ENCODE peak calls at places on chromosomes 11 and 22, in six cellular contexts. G is A549, V is IMR-90, N is GM12878, A is K562, M is HEK293T. F is an unnamed sample.
A peak's percentile ranks its signal among the peaks of the same experiment; 100 is the strongest.

GRCh38 chr11:92735039-92735438 is 234.4 kb upstream of the MTNR1B start:
- DNase-seq in V (no peak), A (no peak), N (no peak), M (no peak), G (no peak), F (no peak)

GRCh38 chr11:59243633-59244032 is 30.9 kb upstream of the MPEG1 start:
- DNase-seq in A (no peak), V (peak; percentile 46), G (no peak), N (no peak), M (no peak), F (no peak)

GRCh38 chr22:18057568-18058209 is 20.1 kb upstream of the PEX26 start:
- DNase-seq in A (no peak), N (peak; percentile 68), M (no peak), G (peak; percentile 60), V (peak; percentile 100), F (peak; percentile 63)

GRCh38 chr22:25668437-25668836 is 73.6 kb upstream of the MYO18B start:
- DNase-seq in M (no peak), N (no peak), V (peak; percentile 52), A (no peak), G (no peak), F (peak; percentile 92)

GRCh38 chr11:121113611-121114010 is 12.6 kb downstream of the TECTA start:
- DNase-seq in M (no peak), G (no peak), A (no peak), V (no peak), N (no peak), F (no peak)

GRCh38 chr22:39405346-39406085 is 5.9 kb downstream of the TAB1 start:
- DNase-seq in G (no peak), M (no peak), N (no peak), V (peak; percentile 65), A (no peak), F (no peak)

GRCh38 chr11:113435190-113435968 is 39.8 kb downstream of the DRD2 start:
- DNase-seq in A (no peak), N (no peak), M (no peak), G (no peak), V (no peak), F (no peak)

GRCh38 chr11:16120008-16120407 is 236.3 kb downstream of the SOX6 start:
- DNase-seq in A (no peak), V (no peak), N (no peak), G (no peak), M (no peak), F (no peak)

GRCh38 chr11:14312736-14313438 is 46.1 kb downstream of the RRAS2 start:
- DNase-seq in M (no peak), A (no peak), G (no peak), V (peak; percentile 91), N (no peak), F (no peak)

GRCh38 chr11:14768789-14769188 is 123.2 kb downstream of the CYP2R1 start:
- DNase-seq in A (no peak), M (no peak), G (no peak), V (no peak), N (no peak), F (no peak)

GRCh38 chr22:35564975-35565867 is 24.6 kb downstream of the RASD2 start:
- DNase-seq in N (no peak), G (no peak), V (peak; percentile 78), A (no peak), M (no peak), F (no peak)

GRCh38 chr11:131504199-131504949 is 134.0 kb downstream of the NTM start:
- DNase-seq in A (no peak), N (no peak), G (peak; percentile 4), V (no peak), M (no peak), F (no peak)

GRCh38 chr22:21016644-21017420 is 1.9 kb downstream of the P2RX6 start:
- DNase-seq in V (no peak), M (no peak), N (no peak), A (no peak), G (no peak), F (no peak)

GRCh38 chr11:117075186-117075585 is 23.0 kb downstream of the SIK3 start:
- DNase-seq in N (no peak), V (no peak), A (no peak), G (no peak), M (no peak), F (no peak)

GRCh38 chr11:74505911-74506310 is 12.4 kb upstream of the LIPT2 start:
- DNase-seq in M (no peak), A (no peak), N (no peak), V (no peak), G (no peak), F (no peak)

GRCh38 chr22:27175974-27176373 is 518.6 kb downstream of the MIAT start:
- DNase-seq in G (no peak), N (no peak), A (no peak), V (no peak), M (no peak), F (no peak)

GRCh38 chr22:20131856-20132685 is 467 bp downstream of the ZDHHC8 start:
- DNase-seq in A (peak; percentile 66), V (no peak), M (peak; percentile 42), N (no peak), G (no peak), F (no peak)

GRCh38 chr11:88480217-88480616 is 142.7 kb upstream of the CTSC start:
- DNase-seq in G (no peak), N (no peak), M (no peak), A (no peak), V (peak; percentile 86), F (no peak)

GRCh38 chr11:31687256-31687655 is 123.9 kb downstream of the PAX6 start:
- DNase-seq in G (no peak), V (no peak), A (no peak), N (no peak), M (no peak), F (no peak)

GRCh38 chr11:126282361-126282741 is 542 bp upstream of the TIRAP start:
- DNase-seq in M (peak; percentile 48), V (peak; percentile 35), N (no peak), G (no peak), A (no peak), F (peak; percentile 18)

GRCh38 chr11:65422633-65423515 is at the start of gene NEAT1:
- DNase-seq in G (no peak), M (peak; percentile 69), V (peak; percentile 92), A (peak; percentile 86), N (no peak), F (peak; percentile 87)

GRCh38 chr11:121810291-121810690 is 305.7 kb downstream of the BLID start:
- DNase-seq in N (no peak), M (no peak), A (no peak), G (no peak), V (peak; percentile 88), F (no peak)

GRCh38 chr11:19258651-19259230 is 18.0 kb upstream of the E2F8 start:
- DNase-seq in M (no peak), N (no peak), G (no peak), V (no peak), A (no peak), F (no peak)

GRCh38 chr11:19253817-19254216 is 13.1 kb upstream of the E2F8 start:
- DNase-seq in M (no peak), N (no peak), A (no peak), G (no peak), V (no peak), F (no peak)

GRCh38 chr11:19252394-19253148 is 11.8 kb upstream of the E2F8 start:
- DNase-seq in A (no peak), N (no peak), G (no peak), M (no peak), V (no peak), F (no peak)

GRCh38 chr11:19251577-19251976 is 10.8 kb upstream of the E2F8 start:
- DNase-seq in V (no peak), G (no peak), A (no peak), N (no peak), M (no peak), F (no peak)

GRCh38 chr11:19253149-19253540 is 12.4 kb upstream of the E2F8 start:
- DNase-seq in N (no peak), V (no peak), G (no peak), M (no peak), A (no peak), F (no peak)
- TF ChIP-seq BHLHE40 in N (no peak), V (no peak), G (no peak), M (no peak), A (no peak), F (peak; percentile 19)

DNA sequence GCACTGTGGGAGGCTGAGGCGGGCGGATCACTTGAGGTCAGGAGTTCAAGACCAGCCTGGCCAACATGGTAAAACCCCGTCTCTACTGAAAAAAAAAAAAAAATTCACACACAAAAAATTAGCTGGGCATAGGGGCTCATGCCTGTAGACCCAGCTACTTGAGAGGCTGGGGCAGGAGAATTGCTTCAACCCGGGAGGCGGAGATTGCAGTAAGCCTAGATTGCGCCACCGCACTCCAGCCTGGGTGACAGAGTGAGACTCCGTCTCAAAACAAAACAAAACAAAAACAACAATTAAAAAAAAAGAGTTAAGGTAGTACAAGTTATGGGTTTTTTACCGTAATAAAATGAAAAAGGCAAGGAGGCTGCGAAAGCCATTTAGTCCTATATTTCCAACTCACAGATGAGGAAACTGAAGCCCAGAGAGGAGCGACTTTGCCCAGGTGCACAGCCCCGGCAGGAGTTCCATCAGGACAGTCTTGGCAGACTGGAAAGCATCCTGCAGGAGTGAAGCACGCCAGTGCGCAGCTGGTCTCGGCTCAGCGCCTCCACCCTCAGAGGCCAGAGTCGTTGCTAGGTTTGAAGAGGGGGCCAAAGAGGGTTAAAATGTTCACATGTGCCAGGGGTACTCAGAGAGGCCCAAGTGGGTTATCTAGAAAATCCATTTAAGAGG is 3.8 kb upstream of the FADS3 start:
- DNase-seq in A (no peak), N (no peak), V (no peak), G (no peak), M (no peak), F (no peak)
- TF ChIP-seq BHLHE40 in A (no peak), N (no peak), V (no peak), G (no peak), M (no peak), F (no peak)

DNA sequence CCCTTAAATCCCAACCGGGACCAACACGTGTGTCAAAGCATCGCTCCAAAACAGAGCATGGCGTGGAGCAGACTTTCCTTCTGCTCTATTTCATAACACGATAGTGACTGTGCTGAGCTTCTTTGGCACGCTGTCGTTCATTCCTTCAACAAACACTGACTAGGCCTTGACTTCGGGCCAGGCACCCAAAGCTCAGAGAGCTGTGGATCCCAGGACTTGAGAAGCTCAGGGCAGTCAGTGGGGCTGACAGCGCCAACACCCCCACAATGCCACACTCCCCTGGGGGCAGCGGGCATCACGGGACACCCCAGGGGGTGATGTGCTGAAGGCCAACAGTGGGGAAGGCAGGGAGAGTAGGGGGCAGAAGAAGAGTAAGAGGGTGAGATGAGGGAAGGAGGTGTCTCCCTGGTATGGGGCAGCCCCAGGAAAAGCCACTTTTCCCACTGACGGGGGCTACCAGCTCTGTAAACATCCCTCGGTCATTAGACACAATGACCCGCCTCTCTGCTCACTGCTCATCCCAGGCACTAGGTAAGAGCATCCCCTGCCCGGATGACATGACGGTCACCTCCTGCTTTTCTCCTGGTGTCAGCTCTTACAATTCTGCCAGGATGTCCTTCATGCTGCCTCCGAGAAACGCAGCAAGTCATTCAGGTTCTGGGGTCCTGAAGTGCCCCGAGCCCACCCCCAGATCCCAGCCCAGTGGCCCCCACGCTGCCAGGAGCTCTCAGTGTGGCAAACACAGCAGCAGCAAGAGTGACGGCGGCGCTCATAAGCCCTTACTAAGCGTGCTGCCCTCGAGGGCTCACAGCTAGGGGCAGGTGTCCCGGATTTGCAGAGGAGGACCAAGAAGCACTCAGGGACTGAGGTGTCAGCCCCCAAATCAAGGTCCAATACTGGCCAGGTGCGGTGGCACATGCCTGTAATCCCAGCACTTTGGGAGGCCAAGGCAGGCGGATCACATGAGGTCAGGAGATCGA is 25.7 kb downstream of the CELSR1 start:
- DNase-seq in M (no peak), G (no peak), V (no peak), N (no peak), A (no peak), F (no peak)
- TF ChIP-seq BHLHE40 in M (no peak), G (no peak), V (no peak), N (no peak), A (no peak), F (no peak)

GRCh38 chr11:77080643-77081210 is 14.0 kb downstream of the CAPN5 start:
- DNase-seq in V (peak; percentile 51), N (no peak), A (no peak), G (no peak), M (no peak), F (no peak)
- TF ChIP-seq BHLHE40 in V (no peak), N (no peak), A (no peak), G (no peak), M (no peak), F (no peak)

F was measured in HepG2.